ENCODE peak calls at places on chromosomes 4 and X, in eight cellular contexts. A is amniotic stem cell; R is AG04449; Y is NCI-H2029 treated with DMSO at 0.1 percent for 48 hours; T is NCI-H1105 treated with DMSO at 0.1 percent for 48 hours; O is brain microvascular endothelial cell; G is stimulated activated CD8-positive, alpha-beta memory T cell treated with anti-CD3 and anti-CD28 coated beads, Interleukin-4, amount 100 ng/mL, for 1 hour; J is AG10803. Q is an unnamed sample.

GRCh38 chr4:5752803-5753184 is 41.8 kb downstream of the EVC start:
- DNase-seq in J (no peak), Y (no peak), O (no peak), A (no peak), G (no peak), T (no peak), R (no peak), Q (no peak)

GRCh38 chrX:118724775-118725174 is 2.6 kb upstream of the IL13RA1 start:
- DNase-seq in G (no peak), Y (no peak), T (no peak), J (no peak), A (no peak), R (no peak), O (peak), Q (no peak)

GRCh38 chr4:149279790-149280189 is 535.9 kb downstream of the IQCM start:
- DNase-seq in A (no peak), R (no peak), Y (no peak), J (peak), T (no peak), G (no peak), O (no peak), Q (no peak)

GRCh38 chrX:131778269-131779218 is 234.7 kb downstream of the OR13H1 start:
- DNase-seq in O (peak), J (no peak), G (no peak), R (no peak), T (no peak), A (peak), Y (no peak), Q (peak)

GRCh38 chr4:173397604-173398003 is 1.3 kb downstream of the SCRG1 start:
- DNase-seq in J (no peak), A (no peak), R (no peak), Y (no peak), G (no peak), T (no peak), O (no peak), Q (no peak)

GRCh38 chr4:170138580-170139194 is 48.9 kb upstream of the AADAT start:
- DNase-seq in R (peak), J (peak), T (peak), G (peak), Y (peak), A (peak), O (peak), Q (peak)

GRCh38 chr4:2288051-2288541 is 26.2 kb upstream of the MXD4 start:
- DNase-seq in T (no peak), J (no peak), Y (no peak), O (no peak), A (no peak), G (no peak), R (no peak), Q (no peak)

GRCh38 chr4:9999956-10000551 is 21.2 kb downstream of the SLC2A9 start:
- DNase-seq in R (no peak), T (no peak), G (no peak), J (peak), O (peak), Y (no peak), A (no peak), Q (no peak)

GRCh38 chr4:116099596-116099995 is 985.8 kb downstream of the TRAM1L1 start:
- DNase-seq in T (no peak), G (no peak), A (no peak), O (no peak), R (no peak), Y (no peak), J (no peak), Q (no peak)

GRCh38 chr4:64551125-64551524 is 141.9 kb upstream of the TECRL start:
- DNase-seq in J (no peak), Y (no peak), A (no peak), R (no peak), O (no peak), G (no peak), T (no peak), Q (no peak)

GRCh38 chrX:41010188-41010846 is 74.9 kb upstream of the USP9X start:
- DNase-seq in A (peak), Y (peak), J (peak), G (no peak), O (peak), R (peak), T (no peak), Q (peak)

GRCh38 chr4:155809835-155810234 is 51.0 kb downstream of the GUCY1B1 start:
- DNase-seq in R (no peak), J (peak), T (peak), O (peak), Y (peak), G (no peak), A (peak), Q (peak)

GRCh38 chrX:149161438-149162088 is 343.5 kb downstream of the IDS start:
- DNase-seq in J (no peak), A (no peak), Y (no peak), R (no peak), G (no peak), T (no peak), O (no peak), Q (no peak)

GRCh38 chr4:7795983-7796382 is 143.7 kb downstream of the AFAP1 start:
- DNase-seq in G (no peak), A (no peak), Y (no peak), J (no peak), R (no peak), T (no peak), O (no peak), Q (no peak)

GRCh38 chr4:133059117-133059516 is 90.0 kb upstream of the PCDH10 start:
- DNase-seq in J (no peak), R (no peak), G (no peak), O (no peak), A (no peak), T (no peak), Y (no peak), Q (no peak)

GRCh38 chr4:22356996-22357596 is 158.8 kb downstream of the ADGRA3 start:
- DNase-seq in J (peak), Y (no peak), R (no peak), A (peak), G (no peak), O (peak), T (peak), Q (no peak)

GRCh38 chr4:107114059-107114458 is 77.9 kb upstream of the DKK2 start:
- DNase-seq in Y (no peak), J (no peak), A (no peak), G (no peak), O (no peak), R (no peak), T (no peak), Q (no peak)

GRCh38 chr4:76990288-76991080 is 40.9 kb downstream of the SEPTIN11 start:
- DNase-seq in J (peak), Y (no peak), O (peak), G (no peak), A (peak), T (no peak), R (peak), Q (no peak)

GRCh38 chr4:174119051-174119450 is 164.4 kb downstream of the FBXO8 start:
- DNase-seq in G (no peak), R (no peak), O (peak), Y (no peak), A (no peak), J (peak), T (peak), Q (no peak)

GRCh38 chr4:107312366-107312765 is 276.3 kb upstream of the DKK2 start:
- DNase-seq in R (peak), G (no peak), T (no peak), A (no peak), J (peak), Y (no peak), O (peak), Q (no peak)

GRCh38 chrX:140701480-140701879 is 8.1 kb upstream of the LINC00632 start:
- DNase-seq in T (peak), O (peak), A (no peak), Y (no peak), J (peak), G (no peak), R (no peak), Q (no peak)

GRCh38 chr4:116829187-116829586 is 256.2 kb downstream of the TRAM1L1 start:
- DNase-seq in G (no peak), A (no peak), J (no peak), T (peak), Y (no peak), R (no peak), O (no peak), Q (no peak)

GRCh38 chrX:11461181-11462001 is 168.2 kb downstream of the AMELX start:
- DNase-seq in G (no peak), Y (no peak), J (peak), R (no peak), O (peak), A (peak), T (no peak), Q (no peak)

GRCh38 chr4:7734651-7735260 is 204.9 kb downstream of the AFAP1 start:
- DNase-seq in J (no peak), O (no peak), R (no peak), Y (peak), T (no peak), G (no peak), A (no peak), Q (no peak)

GRCh38 chr4:152316969-152317368 is 218.9 kb downstream of the FBXW7 start:
- DNase-seq in T (peak), Y (peak), A (peak), G (no peak), J (peak), R (no peak), O (no peak), Q (no peak)

GRCh38 chrX:3669841-3670240 is 43.6 kb downstream of the PRKX start:
- DNase-seq in Y (no peak), T (no peak), A (no peak), R (no peak), J (no peak), G (no peak), O (no peak), Q (no peak)

GRCh38 chrX:67346667-67347066 is 197.2 kb upstream of the AR start:
- DNase-seq in R (no peak), A (no peak), T (no peak), Y (no peak), J (no peak), O (no peak), G (no peak), Q (no peak)

GRCh38 chr4:133559987-133560386 is 410.9 kb downstream of the PCDH10 start:
- DNase-seq in J (no peak), Y (no peak), A (no peak), R (no peak), O (no peak), G (no peak), T (no peak), Q (peak)